ENCODE peak calls at places on chromosomes 7 and 10, in seven cellular contexts. K is sigmoid colon, B is stomach, E is transverse colon, Y is spleen, Q is esophagus muscularis mucosa, X is GM12878. M is an unnamed sample.
A peak's percentile ranks its signal among the peaks of the same experiment; 100 is the strongest.

GRCh38 chr7:90455163-90456030 is 14.0 kb upstream of the PTTG1IP2 start:
- DNase-seq in K (no peak), B (no peak), E (no peak), Y (no peak), Q (no peak), X (peak; percentile 7), M (no peak)

GRCh38 chr7:128743112-128743772 is 4.1 kb downstream of the CALU start:
- DNase-seq in K (no peak), B (no peak), E (no peak), Y (no peak), Q (peak; percentile 80), X (no peak), M (no peak)

GRCh38 chr10:74418285-74418872 is 267.4 kb downstream of the ADK start:
- DNase-seq in K (no peak), B (peak; percentile 36), E (no peak), Y (no peak), Q (no peak), X (no peak), M (no peak)

GRCh38 chr10:48900296-48900695 is 39.3 kb downstream of the LRRC18 start:
- DNase-seq in K (no peak), B (no peak), E (no peak), Y (no peak), Q (no peak), X (no peak), M (no peak)

GRCh38 chr10:14276200-14276599 is 54.5 kb downstream of the FRMD4A start:
- DNase-seq in K (no peak), B (no peak), E (no peak), Y (no peak), Q (peak; percentile 81), X (peak; percentile 17), M (no peak)

GRCh38 chr7:32036557-32036956 is 33.6 kb downstream of the PDE1C start:
- DNase-seq in K (no peak), B (no peak), E (no peak), Y (no peak), Q (no peak), X (no peak), M (no peak)

GRCh38 chr10:20399789-20400188 is 497.3 kb downstream of the NEBL start:
- DNase-seq in K (no peak), B (no peak), E (no peak), Y (no peak), Q (no peak), X (no peak), M (no peak)

GRCh38 chr10:14259696-14260595 is 70.8 kb downstream of the FRMD4A start:
- DNase-seq in K (no peak), B (no peak), E (no peak), Y (no peak), Q (peak; percentile 88), X (no peak), M (no peak)

GRCh38 chr7:151849008-151849878 is 27.7 kb downstream of the PRKAG2 start:
- DNase-seq in K (no peak), B (no peak), E (no peak), Y (no peak), Q (no peak), X (no peak), M (no peak)
- TF ChIP-seq POLR2AphosphoS5 in K (no peak), B (no peak), E (no peak), Y (no peak), Q (no peak), X (no peak), M (no peak)

GRCh38 chr10:119252051-119252465 is 44.7 kb downstream of the GRK5 start:
- DNase-seq in K (no peak), B (no peak), E (no peak), Y (peak; percentile 50), Q (no peak), X (no peak), M (no peak)
- TF ChIP-seq CTCF in K (no peak), B (no peak), E (no peak), Y (no peak), Q (no peak), X (no peak), M (no peak)

DNA sequence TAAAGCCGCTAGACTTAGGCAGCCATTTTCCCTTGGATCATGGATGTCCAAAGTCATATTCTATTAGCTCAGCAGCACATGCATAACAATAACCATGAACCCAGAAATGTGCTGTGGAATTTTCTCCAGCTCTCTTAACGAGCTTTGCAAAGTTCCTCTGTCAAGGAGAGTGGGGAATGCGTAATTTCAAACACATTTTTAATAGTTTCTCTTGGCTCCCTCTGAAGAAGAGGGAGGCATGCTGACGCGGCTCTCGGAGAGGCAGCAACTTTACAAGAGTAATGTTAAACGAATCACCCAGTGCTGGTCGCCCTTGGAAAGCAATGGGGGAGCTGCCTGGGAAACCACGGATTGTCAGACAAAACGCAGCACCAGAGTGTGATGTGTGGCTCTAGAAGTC is 114.8 kb downstream of the RAB18 start:
- DNase-seq in K (no peak), B (no peak), E (no peak), Y (no peak), Q (no peak), X (no peak), M (no peak)
- H3K9me3 ChIP-seq in K (no peaks in the 10 kb centered on the region), B (no peaks in the 10 kb centered on the region), E (no peaks in the 10 kb centered on the region), Y (no peaks in the 10 kb centered on the region), Q (no peaks in the 10 kb centered on the region), X (no peaks in the 10 kb centered on the region), M (no peaks in the 10 kb centered on the region)

GRCh38 chr7:34165466-34165865 is 260.1 kb downstream of the BMPER start:
- DNase-seq in K (no peak), B (no peak), E (no peak), Y (no peak), Q (no peak), X (no peak), M (no peak)

GRCh38 chr7:34162017-34162565 is 256.8 kb downstream of the BMPER start:
- DNase-seq in K (no peak), B (no peak), E (no peak), Y (no peak), Q (no peak), X (no peak), M (no peak)

GRCh38 chr7:34160261-34160752 is 255.0 kb downstream of the BMPER start:
- DNase-seq in K (no peak), B (no peak), E (no peak), Y (no peak), Q (no peak), X (no peak), M (no peak)

GRCh38 chr7:34163956-34164355 is 258.6 kb downstream of the BMPER start:
- DNase-seq in K (no peak), B (no peak), E (no peak), Y (no peak), Q (no peak), X (no peak), M (no peak)

DNA sequence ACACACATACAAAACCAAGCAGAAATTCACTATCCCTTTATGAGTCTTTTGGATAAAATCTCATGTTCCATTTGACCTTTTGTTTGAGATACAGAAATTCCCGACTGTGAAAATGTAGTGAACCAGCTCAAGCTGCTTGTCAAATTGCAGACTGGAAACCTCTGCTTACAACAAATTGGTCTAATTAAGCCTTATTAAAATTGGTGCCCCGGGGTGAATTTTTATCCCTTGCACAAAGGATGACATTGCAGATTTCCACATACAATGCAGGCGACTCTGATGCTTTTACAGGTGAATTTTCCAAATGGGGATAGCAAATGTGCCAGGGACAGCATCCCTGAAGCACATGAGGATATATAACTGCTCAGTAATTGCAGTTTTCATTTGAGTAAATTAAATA is 257.3 kb downstream of the BMPER start:
- DNase-seq in K (no peak), B (no peak), E (no peak), Y (no peak), Q (no peak), X (no peak), M (no peak)
- TF ChIP-seq POLR2AphosphoS5 in K (no peak), B (no peak), E (no peak), Y (no peak), Q (no peak), X (no peak), M (no peak)

DNA sequence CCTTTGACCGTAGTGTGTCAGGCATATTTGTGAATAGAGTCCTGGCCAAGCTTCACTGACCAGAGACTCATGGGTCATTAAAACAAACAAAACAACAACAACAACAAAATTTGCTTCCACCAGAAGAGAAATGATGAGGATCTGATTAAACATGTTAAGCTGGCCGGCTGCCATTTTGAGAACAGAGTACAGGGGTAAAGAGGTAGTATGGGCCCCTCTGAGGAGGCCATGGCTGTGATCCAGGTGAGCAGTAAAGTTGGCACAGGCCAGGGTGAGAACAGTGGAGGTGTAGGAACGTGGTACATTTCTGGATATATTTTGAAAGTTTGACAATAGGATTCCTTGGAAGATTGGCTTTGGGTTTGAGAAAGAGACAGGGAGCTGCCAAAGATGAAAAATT is 252.5 kb downstream of the TWIST1 start:
- DNase-seq in K (no peak), B (no peak), E (no peak), Y (no peak), Q (no peak), X (no peak), M (no peak)
- TF ChIP-seq CTCF in K (no peak), B (no peak), E (no peak), Y (no peak), Q (no peak), X (no peak), M (no peak)